ENCODE peak calls at places on chromosomes 7 and 10, in seven cellular contexts. One of them, this sample, is unnamed.

GRCh38 chr10:8130973-8131911 is 76.8 kb downstream of the GATA3 start:
- DNase-seq in neural progenitor cell: no peak
- DNase-seq in CD8-positive, alpha-beta T cell: no peak
- DNase-seq in brain microvascular endothelial cell: no peak
- DNase-seq in CD4-positive, CD25-positive, alpha-beta regulatory T cell: no peak
- DNase-seq in iPS DF 6.9: no peak
- DNase-seq in left ventricle myocardium inferior: no peak
- DNase-seq in this sample: no peak

GRCh38 chr7:81709836-81710235 is 60.0 kb downstream of the HGF start:
- DNase-seq in CD8-positive, alpha-beta T cell: no peak
- DNase-seq in left ventricle myocardium inferior: no peak
- DNase-seq in brain microvascular endothelial cell: no peak
- DNase-seq in iPS DF 6.9: no peak
- DNase-seq in CD4-positive, CD25-positive, alpha-beta regulatory T cell: no peak
- DNase-seq in neural progenitor cell: no peak
- DNase-seq in this sample: no peak

GRCh38 chr10:104910712-104911111 is 269.6 kb downstream of the SORCS3 start:
- DNase-seq in iPS DF 6.9: no peak
- DNase-seq in left ventricle myocardium inferior: no peak
- DNase-seq in neural progenitor cell: no peak
- DNase-seq in brain microvascular endothelial cell: no peak
- DNase-seq in CD4-positive, CD25-positive, alpha-beta regulatory T cell: no peak
- DNase-seq in CD8-positive, alpha-beta T cell: no peak
- DNase-seq in this sample: no peak

GRCh38 chr7:27753863-27754262 is 13.9 kb downstream of the TAX1BP1 start:
- DNase-seq in iPS DF 6.9: no peak
- DNase-seq in left ventricle myocardium inferior: no peak
- DNase-seq in CD4-positive, CD25-positive, alpha-beta regulatory T cell: no peak
- DNase-seq in brain microvascular endothelial cell: no peak
- DNase-seq in neural progenitor cell: no peak
- DNase-seq in CD8-positive, alpha-beta T cell: no peak
- DNase-seq in this sample: no peak

GRCh38 chr10:69506834-69507643 is 55.8 kb downstream of the TSPAN15 start:
- DNase-seq in CD4-positive, CD25-positive, alpha-beta regulatory T cell: no peak
- DNase-seq in left ventricle myocardium inferior: no peak
- DNase-seq in brain microvascular endothelial cell: no peak
- DNase-seq in neural progenitor cell: no peak
- DNase-seq in CD8-positive, alpha-beta T cell: peak; percentile 48
- DNase-seq in iPS DF 6.9: no peak
- DNase-seq in this sample: no peak

GRCh38 chr7:24299192-24299591 is 15.2 kb downstream of the NPY start:
- DNase-seq in CD4-positive, CD25-positive, alpha-beta regulatory T cell: no peak
- DNase-seq in brain microvascular endothelial cell: no peak
- DNase-seq in left ventricle myocardium inferior: no peak
- DNase-seq in iPS DF 6.9: no peak
- DNase-seq in CD8-positive, alpha-beta T cell: no peak
- DNase-seq in neural progenitor cell: no peak
- DNase-seq in this sample: no peak

GRCh38 chr7:158116235-158116634 is 471.4 kb downstream of the PTPRN2 start:
- DNase-seq in brain microvascular endothelial cell: no peak
- DNase-seq in neural progenitor cell: no peak
- DNase-seq in CD4-positive, CD25-positive, alpha-beta regulatory T cell: no peak
- DNase-seq in iPS DF 6.9: no peak
- DNase-seq in CD8-positive, alpha-beta T cell: no peak
- DNase-seq in left ventricle myocardium inferior: no peak
- DNase-seq in this sample: no peak

GRCh38 chr10:4775808-4776207 is 50.2 kb upstream of the AKR1E2 start:
- DNase-seq in iPS DF 6.9: no peak
- DNase-seq in CD4-positive, CD25-positive, alpha-beta regulatory T cell: no peak
- DNase-seq in brain microvascular endothelial cell: peak; percentile 25
- DNase-seq in left ventricle myocardium inferior: no peak
- DNase-seq in CD8-positive, alpha-beta T cell: no peak
- DNase-seq in neural progenitor cell: no peak
- DNase-seq in this sample: no peak

GRCh38 chr10:114024876-114025609 is 18.6 kb upstream of the ADRB1 start:
- DNase-seq in left ventricle myocardium inferior: no peak
- DNase-seq in CD8-positive, alpha-beta T cell: no peak
- DNase-seq in CD4-positive, CD25-positive, alpha-beta regulatory T cell: no peak
- DNase-seq in neural progenitor cell: no peak
- DNase-seq in brain microvascular endothelial cell: no peak
- DNase-seq in iPS DF 6.9: no peak
- DNase-seq in this sample: peak; percentile 32

GRCh38 chr7:148972360-148972759 is 55.9 kb downstream of the PDIA4 start:
- DNase-seq in CD4-positive, CD25-positive, alpha-beta regulatory T cell: no peak
- DNase-seq in brain microvascular endothelial cell: no peak
- DNase-seq in neural progenitor cell: no peak
- DNase-seq in iPS DF 6.9: no peak
- DNase-seq in CD8-positive, alpha-beta T cell: no peak
- DNase-seq in left ventricle myocardium inferior: no peak
- DNase-seq in this sample: no peak

GRCh38 chr7:134669845-134670373 is 23.3 kb downstream of the BPGM start:
- DNase-seq in CD4-positive, CD25-positive, alpha-beta regulatory T cell: peak; percentile 66
- DNase-seq in CD8-positive, alpha-beta T cell: peak; percentile 89
- DNase-seq in left ventricle myocardium inferior: no peak
- DNase-seq in brain microvascular endothelial cell: peak; percentile 94
- DNase-seq in neural progenitor cell: no peak
- DNase-seq in iPS DF 6.9: no peak
- DNase-seq in this sample: peak; percentile 85

GRCh38 chr10:113177163-113177935 is 227.3 kb downstream of the TCF7L2 start:
- DNase-seq in CD4-positive, CD25-positive, alpha-beta regulatory T cell: no peak
- DNase-seq in left ventricle myocardium inferior: peak; percentile 50
- DNase-seq in iPS DF 6.9: no peak
- DNase-seq in CD8-positive, alpha-beta T cell: peak; percentile 29
- DNase-seq in brain microvascular endothelial cell: no peak
- DNase-seq in neural progenitor cell: peak; percentile 53
- DNase-seq in this sample: peak; percentile 36

GRCh38 chr10:79473511-79474095 is 28.2 kb upstream of the ZCCHC24 start:
- DNase-seq in brain microvascular endothelial cell: no peak
- DNase-seq in neural progenitor cell: no peak
- DNase-seq in CD4-positive, CD25-positive, alpha-beta regulatory T cell: no peak
- DNase-seq in left ventricle myocardium inferior: no peak
- DNase-seq in iPS DF 6.9: no peak
- DNase-seq in CD8-positive, alpha-beta T cell: no peak
- DNase-seq in this sample: no peak

GRCh38 chr7:146255604-146256003 is 139.0 kb downstream of the CNTNAP2 start:
- DNase-seq in iPS DF 6.9: no peak
- DNase-seq in CD4-positive, CD25-positive, alpha-beta regulatory T cell: no peak
- DNase-seq in neural progenitor cell: no peak
- DNase-seq in left ventricle myocardium inferior: no peak
- DNase-seq in CD8-positive, alpha-beta T cell: no peak
- DNase-seq in brain microvascular endothelial cell: no peak
- DNase-seq in this sample: no peak

GRCh38 chr10:118300266-118300665 is 41.9 kb downstream of the FAM204A start:
- DNase-seq in brain microvascular endothelial cell: no peak
- DNase-seq in neural progenitor cell: no peak
- DNase-seq in left ventricle myocardium inferior: no peak
- DNase-seq in CD8-positive, alpha-beta T cell: no peak
- DNase-seq in iPS DF 6.9: no peak
- DNase-seq in CD4-positive, CD25-positive, alpha-beta regulatory T cell: no peak
- DNase-seq in this sample: no peak

GRCh38 chr7:24896031-24896433 is 83.9 kb downstream of the OSBPL3 start:
- DNase-seq in CD4-positive, CD25-positive, alpha-beta regulatory T cell: no peak
- DNase-seq in brain microvascular endothelial cell: no peak
- DNase-seq in CD8-positive, alpha-beta T cell: no peak
- DNase-seq in neural progenitor cell: no peak
- DNase-seq in left ventricle myocardium inferior: no peak
- DNase-seq in iPS DF 6.9: no peak
- DNase-seq in this sample: no peak

GRCh38 chr7:20296444-20296843 is 34.3 kb upstream of the ITGB8 start:
- DNase-seq in left ventricle myocardium inferior: no peak
- DNase-seq in neural progenitor cell: no peak
- DNase-seq in iPS DF 6.9: no peak
- DNase-seq in brain microvascular endothelial cell: no peak
- DNase-seq in CD8-positive, alpha-beta T cell: no peak
- DNase-seq in CD4-positive, CD25-positive, alpha-beta regulatory T cell: no peak
- DNase-seq in this sample: no peak

GRCh38 chr10:29146736-29147135 is 142.1 kb upstream of the LYZL1 start:
- DNase-seq in neural progenitor cell: no peak
- DNase-seq in CD4-positive, CD25-positive, alpha-beta regulatory T cell: no peak
- DNase-seq in iPS DF 6.9: no peak
- DNase-seq in CD8-positive, alpha-beta T cell: no peak
- DNase-seq in brain microvascular endothelial cell: no peak
- DNase-seq in left ventricle myocardium inferior: no peak
- DNase-seq in this sample: no peak

GRCh38 chr7:7519528-7519927 is 16.1 kb downstream of the COL28A1 start:
- DNase-seq in CD8-positive, alpha-beta T cell: no peak
- DNase-seq in brain microvascular endothelial cell: no peak
- DNase-seq in iPS DF 6.9: no peak
- DNase-seq in left ventricle myocardium inferior: no peak
- DNase-seq in neural progenitor cell: no peak
- DNase-seq in CD4-positive, CD25-positive, alpha-beta regulatory T cell: no peak
- DNase-seq in this sample: no peak

DNA sequence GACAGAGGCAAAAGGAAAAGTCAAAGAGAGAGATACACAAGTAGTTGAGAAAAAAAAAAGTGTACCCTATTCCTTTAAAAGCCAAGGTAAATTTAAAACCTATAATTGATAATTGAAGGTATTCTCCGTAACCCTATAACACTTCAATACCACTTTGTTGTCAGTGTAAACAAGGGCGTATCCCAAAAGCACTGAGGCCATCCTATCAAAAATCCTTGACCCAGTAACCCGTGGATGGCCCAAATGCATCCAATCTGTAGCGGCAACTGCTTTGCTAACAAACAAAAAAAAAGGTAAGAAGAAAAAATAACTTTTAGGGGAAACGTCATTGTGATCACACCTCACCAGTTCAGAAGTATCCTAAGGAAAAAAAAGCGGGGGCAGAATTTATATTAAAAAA is 5.1 kb upstream of the NAPEPLD start:
- DNase-seq in neural progenitor cell: no peak
- DNase-seq in CD8-positive, alpha-beta T cell: no peak
- DNase-seq in left ventricle myocardium inferior: no peak
- DNase-seq in brain microvascular endothelial cell: no peak
- DNase-seq in iPS DF 6.9: no peak
- DNase-seq in CD4-positive, CD25-positive, alpha-beta regulatory T cell: no peak
- DNase-seq in this sample: no peak
- H3K4me3 ChIP-seq in neural progenitor cell: no peak overlapping the region
- H3K4me3 ChIP-seq in CD8-positive, alpha-beta T cell: no peak overlapping the region
- H3K4me3 ChIP-seq in left ventricle myocardium inferior: no peak overlapping the region
- H3K4me3 ChIP-seq in brain microvascular endothelial cell: no peak overlapping the region
- H3K4me3 ChIP-seq in iPS DF 6.9: no peak overlapping the region
- H3K4me3 ChIP-seq in CD4-positive, CD25-positive, alpha-beta regulatory T cell: no peak overlapping the region
- H3K4me3 ChIP-seq in this sample: no peak overlapping the region

DNA sequence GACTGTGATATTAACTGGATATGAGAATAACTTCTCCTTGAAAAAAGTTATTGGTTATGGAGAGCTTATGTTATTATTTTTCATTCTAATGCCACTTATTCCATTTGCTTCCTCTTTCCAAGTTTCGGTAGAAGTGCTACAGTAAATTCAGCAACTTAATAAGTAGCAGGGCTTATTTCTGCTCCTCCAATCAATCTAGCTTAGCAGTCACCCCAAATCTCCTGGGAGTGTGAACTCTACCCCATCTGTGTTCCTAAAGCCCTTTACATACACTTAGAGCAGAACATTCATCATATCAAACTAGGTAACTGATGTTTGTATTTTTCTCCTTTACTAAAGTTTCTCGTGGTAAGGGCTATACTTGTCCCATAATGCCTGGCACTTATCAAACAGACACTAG is 8.7 kb downstream of the ARL3 start:
- DNase-seq in brain microvascular endothelial cell: no peak
- DNase-seq in iPS DF 6.9: no peak
- DNase-seq in left ventricle myocardium inferior: no peak
- DNase-seq in CD8-positive, alpha-beta T cell: no peak
- DNase-seq in neural progenitor cell: no peak
- DNase-seq in CD4-positive, CD25-positive, alpha-beta regulatory T cell: no peak
- DNase-seq in this sample: no peak
- H3K4me3 ChIP-seq in brain microvascular endothelial cell: no peak overlapping the region
- H3K4me3 ChIP-seq in iPS DF 6.9: no peak overlapping the region
- H3K4me3 ChIP-seq in left ventricle myocardium inferior: no peak overlapping the region
- H3K4me3 ChIP-seq in CD8-positive, alpha-beta T cell: no peak overlapping the region
- H3K4me3 ChIP-seq in neural progenitor cell: no peak overlapping the region
- H3K4me3 ChIP-seq in CD4-positive, CD25-positive, alpha-beta regulatory T cell: no peak overlapping the region
- H3K4me3 ChIP-seq in this sample: no peak overlapping the region

DNA sequence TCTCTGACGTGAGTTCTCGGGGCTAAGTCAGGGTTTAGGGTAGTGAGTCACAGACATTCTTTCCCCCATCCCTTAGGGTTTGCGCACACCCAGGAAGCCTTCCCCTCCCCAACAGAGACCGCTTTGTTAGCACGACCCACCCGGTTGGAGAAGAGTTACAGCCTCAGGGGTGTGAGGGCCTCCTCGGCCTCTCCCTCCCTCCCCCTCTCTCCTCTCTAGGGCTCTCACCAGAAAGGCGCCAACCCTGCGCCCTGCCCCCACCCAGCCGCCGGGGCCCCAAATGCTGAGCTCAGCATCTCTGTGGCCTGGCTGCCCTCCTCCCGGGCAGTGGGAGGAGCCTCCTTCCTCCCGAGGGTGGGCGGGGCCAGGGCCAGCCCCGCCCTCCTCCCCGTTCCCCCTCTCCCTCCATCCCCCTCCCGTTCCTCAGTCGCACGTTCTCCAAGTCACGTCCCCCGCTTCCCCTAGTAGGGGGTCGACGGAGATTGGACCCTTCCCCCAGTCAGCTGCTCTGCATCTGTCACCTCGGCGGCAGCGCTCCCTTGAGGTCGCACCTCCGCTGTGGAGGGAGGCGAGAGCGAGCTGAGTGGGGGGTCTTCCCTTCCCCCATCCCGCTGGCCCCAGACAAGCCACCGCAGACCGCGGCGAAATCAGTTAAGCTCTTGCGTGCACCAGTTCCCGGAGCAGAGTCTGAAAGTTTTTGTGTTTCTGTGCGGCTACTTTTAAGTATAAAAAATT is 13.0 kb upstream of the DDIT4 start:
- DNase-seq in CD4-positive, CD25-positive, alpha-beta regulatory T cell: peak; percentile 69
- DNase-seq in CD8-positive, alpha-beta T cell: peak; percentile 85
- DNase-seq in brain microvascular endothelial cell: peak; percentile 55
- DNase-seq in left ventricle myocardium inferior: peak; percentile 88
- DNase-seq in iPS DF 6.9: peak; percentile 92
- DNase-seq in neural progenitor cell: peak; percentile 99
- DNase-seq in this sample: peak; percentile 99
- H3K4me3 ChIP-seq in CD4-positive, CD25-positive, alpha-beta regulatory T cell: peak overlapping the region; percentile 76
- H3K4me3 ChIP-seq in CD8-positive, alpha-beta T cell: peak overlapping the region; percentile 56
- H3K4me3 ChIP-seq in brain microvascular endothelial cell: peak overlapping the region; percentile 57
- H3K4me3 ChIP-seq in left ventricle myocardium inferior: peak overlapping the region; percentile 64
- H3K4me3 ChIP-seq in iPS DF 6.9: peak overlapping the region; percentile 18
- H3K4me3 ChIP-seq in neural progenitor cell: peak overlapping the region; percentile 48
- H3K4me3 ChIP-seq in this sample: peak overlapping the region; percentile 51

GRCh38 chr7:105808209-105808608 is 68.2 kb downstream of the ATXN7L1 start:
- DNase-seq in CD4-positive, CD25-positive, alpha-beta regulatory T cell: no peak
- DNase-seq in left ventricle myocardium inferior: no peak
- DNase-seq in brain microvascular endothelial cell: no peak
- DNase-seq in CD8-positive, alpha-beta T cell: no peak
- DNase-seq in neural progenitor cell: no peak
- DNase-seq in iPS DF 6.9: no peak
- DNase-seq in this sample: no peak

GRCh38 chr7:105810556-105810955 is 65.8 kb downstream of the ATXN7L1 start:
- DNase-seq in left ventricle myocardium inferior: no peak
- DNase-seq in neural progenitor cell: no peak
- DNase-seq in CD4-positive, CD25-positive, alpha-beta regulatory T cell: no peak
- DNase-seq in brain microvascular endothelial cell: no peak
- DNase-seq in iPS DF 6.9: no peak
- DNase-seq in CD8-positive, alpha-beta T cell: no peak
- DNase-seq in this sample: no peak

GRCh38 chr7:105808703-105809590 is 67.5 kb downstream of the ATXN7L1 start:
- DNase-seq in iPS DF 6.9: no peak
- DNase-seq in neural progenitor cell: no peak
- DNase-seq in brain microvascular endothelial cell: peak; percentile 67
- DNase-seq in CD4-positive, CD25-positive, alpha-beta regulatory T cell: peak; percentile 65
- DNase-seq in CD8-positive, alpha-beta T cell: peak; percentile 75
- DNase-seq in left ventricle myocardium inferior: no peak
- DNase-seq in this sample: no peak

GRCh38 chr7:105807363-105807762 is 69.0 kb downstream of the ATXN7L1 start:
- DNase-seq in iPS DF 6.9: no peak
- DNase-seq in brain microvascular endothelial cell: no peak
- DNase-seq in CD4-positive, CD25-positive, alpha-beta regulatory T cell: no peak
- DNase-seq in neural progenitor cell: no peak
- DNase-seq in left ventricle myocardium inferior: no peak
- DNase-seq in CD8-positive, alpha-beta T cell: no peak
- DNase-seq in this sample: no peak

GRCh38 chr7:105811189-105811847 is 65.1 kb downstream of the ATXN7L1 start:
- DNase-seq in CD4-positive, CD25-positive, alpha-beta regulatory T cell: no peak
- DNase-seq in iPS DF 6.9: no peak
- DNase-seq in neural progenitor cell: no peak
- DNase-seq in left ventricle myocardium inferior: no peak
- DNase-seq in brain microvascular endothelial cell: no peak
- DNase-seq in CD8-positive, alpha-beta T cell: no peak
- DNase-seq in this sample: no peak
- H3K4me3 ChIP-seq in CD4-positive, CD25-positive, alpha-beta regulatory T cell: no peak overlapping the region
- H3K4me3 ChIP-seq in iPS DF 6.9: no peak overlapping the region
- H3K4me3 ChIP-seq in neural progenitor cell: no peak overlapping the region
- H3K4me3 ChIP-seq in left ventricle myocardium inferior: no peak overlapping the region
- H3K4me3 ChIP-seq in brain microvascular endothelial cell: no peak overlapping the region
- H3K4me3 ChIP-seq in CD8-positive, alpha-beta T cell: no peak overlapping the region
- H3K4me3 ChIP-seq in this sample: no peak overlapping the region

This sample was measured in SJCRH30.